ENCODE peak calls at places on chromosome 20, in four cellular contexts. Y is mammary epithelial cell; N is CD8-positive, alpha-beta T cell; J is IMR-90. L is an unnamed sample.

GRCh38 chr20:58169441-58169840 is 59.0 kb downstream of the ANKRD60 start:
- DNase-seq in Y (no peak), N (no peak), J (peak; percentile 41), L (peak; percentile 34)

GRCh38 chr20:46485431-46485830 is 27.9 kb downstream of the ZNF334 start:
- DNase-seq in Y (peak; percentile 1), N (no peak), J (no peak), L (no peak)

GRCh38 chr20:6492396-6493055 is 275.0 kb upstream of the BMP2 start:
- DNase-seq in Y (peak; percentile 89), N (no peak), J (peak; percentile 25), L (no peak)

GRCh38 chr20:24589381-24589780 is 120.0 kb downstream of the SYNDIG1 start:
- DNase-seq in Y (no peak), N (no peak), J (no peak), L (no peak)

GRCh38 chr20:38049800-38050199 is 16.3 kb downstream of the RPRD1B start:
- DNase-seq in Y (peak; percentile 92), N (no peak), J (peak; percentile 89), L (peak; percentile 61)

GRCh38 chr20:21505161-21505809 is 8.6 kb downstream of the NKX2-2 start:
- DNase-seq in Y (peak; percentile 55), N (peak; percentile 88), J (peak; percentile 22), L (no peak)

GRCh38 chr20:62317167-62317655 is 14.4 kb downstream of the ADRM1 start:
- DNase-seq in Y (no peak), N (no peak), J (no peak), L (no peak)

GRCh38 chr20:19071442-19071717 is 141.1 kb upstream of the SLC24A3 start:
- DNase-seq in Y (no peak), N (no peak), J (no peak), L (no peak)

GRCh38 chr20:61293951-61294350 is 41.9 kb downstream of the CDH4 start:
- DNase-seq in Y (no peak), N (no peak), J (no peak), L (no peak)

GRCh38 chr20:47663354-47664067 is 121.8 kb downstream of the SULF2 start:
- DNase-seq in Y (peak; percentile 67), N (peak; percentile 83), J (peak; percentile 70), L (peak; percentile 70)

GRCh38 chr20:25270829-25271251 is 23.0 kb downstream of the PYGB start:
- DNase-seq in Y (no peak), N (no peak), J (no peak), L (no peak)

GRCh38 chr20:23441850-23442313 is 2.4 kb downstream of the CSTL1 start:
- DNase-seq in Y (peak; percentile 65), N (peak; percentile 71), J (peak; percentile 72), L (peak; percentile 68)

GRCh38 chr20:62413896-62414481 is 6.9 kb upstream of the CABLES2 start:
- DNase-seq in Y (no peak), N (no peak), J (no peak), L (no peak)

GRCh38 chr20:17725094-17725835 is 25.5 kb downstream of the BANF2 start:
- DNase-seq in Y (no peak), N (no peak), J (no peak), L (no peak)

GRCh38 chr20:18588554-18589043 is 745 bp downstream of the DTD1 start:
- DNase-seq in Y (no peak), N (no peak), J (no peak), L (peak; percentile 18)

GRCh38 chr20:53070224-53070623 is 98.1 kb downstream of the TSHZ2 start:
- DNase-seq in Y (no peak), N (no peak), J (no peak), L (no peak)
- H3K27ac ChIP-seq in Y (no peak overlapping the region), N (no peak overlapping the region), J (no peak overlapping the region), L (no peak overlapping the region)

GRCh38 chr20:33647603-33648395 is 14.3 kb upstream of the C20orf144 start:
- DNase-seq in Y (peak; percentile 66), N (no peak), J (peak; percentile 31), L (no peak)
- H3K4me1 ChIP-seq in Y (peaks cover 11% of the 10 kb centered on the region), N (no peaks in the 10 kb centered on the region), J (peaks cover 3% of the 10 kb centered on the region), L (peaks cover 4% of the 10 kb centered on the region)

GRCh38 chr20:1945134-1945618 is 48.7 kb downstream of the PDYN start:
- DNase-seq in Y (no peak), N (no peak), J (no peak), L (no peak)
- H3K27ac ChIP-seq in Y (no peak overlapping the region), N (no peak overlapping the region), J (no peak overlapping the region), L (no peak overlapping the region)

DNA sequence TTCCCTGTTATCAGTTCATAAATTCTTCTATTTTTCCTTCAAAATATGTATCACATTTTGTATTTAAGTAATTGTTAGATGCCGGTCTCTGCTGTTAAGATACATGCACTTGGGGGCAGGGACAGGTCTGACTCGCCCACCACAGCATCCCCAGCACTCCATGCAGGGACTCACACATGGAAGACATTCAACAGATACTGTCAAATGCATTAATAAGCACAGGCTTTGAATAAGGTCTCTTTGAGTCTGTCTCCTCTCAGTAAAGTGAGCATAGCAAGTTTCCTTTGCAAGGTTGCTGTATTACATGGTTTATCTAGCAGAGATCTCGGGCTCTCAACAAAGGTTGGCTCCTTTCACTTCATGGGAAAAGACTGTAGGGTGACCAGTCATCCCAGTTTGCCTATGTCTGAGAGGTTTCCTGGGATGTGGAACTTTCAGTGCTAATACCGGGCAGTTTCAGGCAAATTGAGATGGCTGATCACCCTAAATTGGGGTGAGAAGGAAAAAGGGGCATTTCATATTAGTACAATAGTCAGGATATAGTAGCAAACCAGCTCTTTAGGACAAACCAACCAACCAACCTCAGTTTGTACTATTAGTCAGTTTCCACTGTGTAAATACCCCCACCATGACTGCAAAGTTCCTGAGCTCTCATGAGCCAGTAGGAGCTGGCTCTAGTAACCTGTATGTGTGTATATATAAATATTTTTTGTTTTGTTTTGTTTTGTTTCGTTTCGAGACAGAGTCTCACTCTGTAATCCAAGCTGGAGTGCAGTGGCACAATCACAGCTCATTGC is 15.0 kb downstream of the JPH2 start:
- DNase-seq in Y (no peak), N (no peak), J (no peak), L (no peak)
- H3K4me1 ChIP-seq in Y (peaks cover 4% of the 10 kb centered on the region), N (no peaks in the 10 kb centered on the region), J (no peaks in the 10 kb centered on the region), L (peaks cover 48% of the 10 kb centered on the region)

GRCh38 chr20:54633374-54633773 is 158.0 kb downstream of the DOK5 start:
- DNase-seq in Y (no peak), N (no peak), J (no peak), L (no peak)
- H3K27ac ChIP-seq in Y (no peak overlapping the region), N (no peak overlapping the region), J (no peak overlapping the region), L (no peak overlapping the region)